ENCODE peak calls at places on chromosomes 11 and 22, in five cellular contexts. B, I, K, A and O are unnamed samples.

GRCh38 chr11:100686476-100686875 is 612 bp upstream of the ARHGAP42 start:
- DNase-seq in B (no peak), I (no peak), K (no peak), A (no peak), O (no peak)

GRCh38 chr11:32006799-32007388 is 84.0 kb upstream of the RCN1 start:
- DNase-seq in B (no peak), I (peak), K (no peak), A (peak), O (no peak)

GRCh38 chr22:32396746-32397145 is 15.3 kb downstream of the RTCB start:
- DNase-seq in B (no peak), I (peak), K (no peak), A (no peak), O (no peak)

GRCh38 chr11:73972620-73973449 is 9.8 kb downstream of the UCP2 start:
- DNase-seq in B (no peak), I (no peak), K (no peak), A (no peak), O (peak)

GRCh38 chr22:24093855-24094254 is 82.8 kb downstream of the CABIN1 start:
- DNase-seq in B (peak), I (no peak), K (no peak), A (no peak), O (peak)

GRCh38 chr11:35554491-35555237 is 29.2 kb upstream of the PAMR1 start:
- DNase-seq in B (no peak), I (peak), K (no peak), A (peak), O (no peak)

GRCh38 chr11:61728066-61728939 is 24.1 kb upstream of the MYRF start:
- DNase-seq in B (no peak), I (no peak), K (no peak), A (no peak), O (no peak)

GRCh38 chr11:40759341-40759740 is 700.1 kb downstream of the LRRC4C start:
- DNase-seq in B (no peak), I (no peak), K (no peak), A (no peak), O (no peak)

GRCh38 chr11:16280256-16280682 is 76.1 kb downstream of the SOX6 start:
- DNase-seq in B (no peak), I (no peak), K (peak), A (no peak), O (no peak)

GRCh38 chr11:8810331-8811301 is 100.4 kb upstream of the AKIP1 start:
- DNase-seq in B (peak), I (peak), K (peak), A (peak), O (peak)

GRCh38 chr22:38570841-38571364 is 920 bp upstream of the DMC1 start:
- DNase-seq in B (no peak), I (peak), K (peak), A (peak), O (peak)

GRCh38 chr11:41950470-41951143 is 491.2 kb upstream of the LRRC4C start:
- DNase-seq in B (no peak), I (no peak), K (no peak), A (no peak), O (no peak)

GRCh38 chr22:46220921-46221320 is 29.2 kb downstream of the CDPF1 start:
- DNase-seq in B (no peak), I (peak), K (no peak), A (peak), O (no peak)

GRCh38 chr11:9739108-9739507 is 75.2 kb downstream of the SWAP70 start:
- DNase-seq in B (no peak), I (no peak), K (no peak), A (no peak), O (no peak)

GRCh38 chr11:131064373-131064991 is 148.2 kb upstream of the SNX19 start:
- DNase-seq in B (peak), I (peak), K (peak), A (peak), O (no peak)

GRCh38 chr11:117097567-117098268 is 510 bp downstream of the SIK3 start:
- DNase-seq in B (peak), I (peak), K (peak), A (no peak), O (peak)

GRCh38 chr11:47907499-47907898 is 59.3 kb upstream of the NUP160 start:
- DNase-seq in B (no peak), I (peak), K (no peak), A (peak), O (no peak)

GRCh38 chr11:35593143-35593542 is 25.1 kb upstream of the FJX1 start:
- DNase-seq in B (no peak), I (peak), K (no peak), A (peak), O (no peak)

GRCh38 chr11:99773646-99774045 is 752.9 kb downstream of the CNTN5 start:
- DNase-seq in B (no peak), I (no peak), K (no peak), A (peak), O (no peak)

GRCh38 chr11:42239102-42239501 is 779.6 kb upstream of the LRRC4C start:
- DNase-seq in B (no peak), I (peak), K (no peak), A (no peak), O (no peak)

GRCh38 chr22:30422481-30423295 is 2.9 kb upstream of the MTFP1 start:
- DNase-seq in B (peak), I (peak), K (peak), A (peak), O (peak)

GRCh38 chr11:90532125-90532524 is 309.3 kb upstream of the CHORDC1 start:
- DNase-seq in B (no peak), I (no peak), K (no peak), A (no peak), O (no peak)

GRCh38 chr11:43074810-43075209 is 237.0 kb upstream of the API5 start:
- DNase-seq in B (no peak), I (no peak), K (no peak), A (no peak), O (no peak)

GRCh38 chr11:61800331-61801281 is 7.9 kb downstream of the FEN1 start:
- DNase-seq in B (no peak), I (no peak), K (no peak), A (peak), O (no peak)

GRCh38 chr11:122721964-122722266 is 66.4 kb downstream of the UBASH3B start:
- DNase-seq in B (no peak), I (peak), K (no peak), A (peak), O (no peak)

GRCh38 chr11:131668867-131669780 is 298.7 kb downstream of the NTM start:
- DNase-seq in B (no peak), I (peak), K (peak), A (peak), O (no peak)

GRCh38 chr11:84795698-84796097 is 831.4 kb downstream of the DLG2 start:
- DNase-seq in B (no peak), I (no peak), K (no peak), A (no peak), O (peak)

GRCh38 chr22:29693151-29693550 is 26.7 kb upstream of the CABP7 start:
- DNase-seq in B (no peak), I (no peak), K (no peak), A (no peak), O (no peak)

GRCh38 chr11:95671768-95672167 is 117.8 kb downstream of the FAM76B start:
- DNase-seq in B (no peak), I (peak), K (no peak), A (peak), O (no peak)

GRCh38 chr11:108135845-108136599 is 14.7 kb downstream of the ACAT1 start:
- DNase-seq in B (no peak), I (peak), K (no peak), A (peak), O (no peak)

GRCh38 chr11:43579171-43579918 is 101.2 kb upstream of the HSD17B12 start:
- DNase-seq in B (no peak), I (peak), K (no peak), A (peak), O (no peak)

GRCh38 chr22:46361861-46362220 is 26.3 kb downstream of the TRMU start:
- DNase-seq in B (no peak), I (no peak), K (no peak), A (no peak), O (peak)

GRCh38 chr22:19977296-19978243 is 36.0 kb upstream of the TXNRD2 start:
- DNase-seq in B (no peak), I (no peak), K (no peak), A (no peak), O (no peak)

GRCh38 chr11:104524276-104524675 is 360.3 kb upstream of the PDGFD start:
- DNase-seq in B (no peak), I (no peak), K (no peak), A (no peak), O (no peak)

GRCh38 chr22:19795617-19796008 is 35.0 kb downstream of the TBX1 start:
- DNase-seq in B (no peak), I (peak), K (no peak), A (peak), O (peak)

GRCh38 chr22:45688606-45689080 is 17.0 kb downstream of the ATXN10 start:
- DNase-seq in B (no peak), I (peak), K (no peak), A (peak), O (no peak)

GRCh38 chr22:20781272-20781990 is 7.5 kb downstream of the SERPIND1 start:
- DNase-seq in B (no peak), I (peak), K (no peak), A (peak), O (no peak)

GRCh38 chr11:12076840-12077534 is 33.4 kb upstream of the MICAL2 start:
- DNase-seq in B (no peak), I (peak), K (no peak), A (no peak), O (no peak)
- H3K27ac ChIP-seq in B (no peak), I (peak), K (peak), A (peak), O (peak)

GRCh38 chr11:128467610-128468041 is 119.7 kb downstream of the ETS1 start:
- DNase-seq in B (no peak), I (peak), K (no peak), A (peak), O (peak)

GRCh38 chr11:128465531-128465930 is 121.8 kb downstream of the ETS1 start:
- DNase-seq in B (no peak), I (no peak), K (no peak), A (no peak), O (no peak)

GRCh38 chr11:128464878-128465277 is 122.5 kb downstream of the ETS1 start:
- DNase-seq in B (no peak), I (no peak), K (no peak), A (no peak), O (no peak)

GRCh38 chr11:128467041-128467440 is 120.3 kb downstream of the ETS1 start:
- DNase-seq in B (no peak), I (no peak), K (no peak), A (no peak), O (no peak)

DNA sequence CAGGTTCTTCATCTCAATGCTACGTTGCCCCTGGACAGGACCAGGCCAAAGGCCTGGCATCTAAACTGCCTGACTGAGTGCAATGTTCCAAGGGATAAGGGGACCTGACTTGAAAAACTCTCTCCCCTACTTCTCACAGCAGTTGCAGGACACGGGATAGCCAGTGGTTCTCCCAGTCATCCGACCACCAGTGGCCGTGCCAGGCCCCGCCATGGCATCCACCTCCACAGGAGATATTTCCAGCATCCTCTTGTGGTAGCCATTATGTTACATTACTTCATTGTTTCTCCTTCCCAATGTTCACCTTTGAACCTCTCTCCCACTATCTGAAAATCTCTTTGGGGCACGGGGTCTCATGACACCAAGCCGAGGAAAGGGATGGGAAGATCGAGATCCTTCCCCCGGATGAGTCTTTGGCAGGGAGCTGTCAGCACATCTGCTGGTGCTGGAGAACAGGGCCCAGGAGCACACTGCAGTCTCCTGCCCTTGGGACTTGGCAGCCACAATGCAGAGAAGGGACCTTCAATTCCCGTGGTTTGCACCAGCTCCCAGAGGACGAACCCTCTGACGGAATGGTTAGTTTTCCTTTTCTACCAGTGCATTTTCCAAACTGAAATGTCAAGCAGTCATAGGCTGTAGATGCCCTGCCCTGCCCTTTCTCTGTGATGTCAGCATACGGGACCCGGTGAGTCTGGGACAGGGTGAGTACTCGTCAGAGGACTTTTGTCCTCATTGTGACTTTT is 121.2 kb downstream of the ETS1 start:
- DNase-seq in B (no peak), I (no peak), K (no peak), A (no peak), O (peak)
- H3K27ac ChIP-seq in B (no peak), I (peak), K (peak), A (no peak), O (no peak)

DNA sequence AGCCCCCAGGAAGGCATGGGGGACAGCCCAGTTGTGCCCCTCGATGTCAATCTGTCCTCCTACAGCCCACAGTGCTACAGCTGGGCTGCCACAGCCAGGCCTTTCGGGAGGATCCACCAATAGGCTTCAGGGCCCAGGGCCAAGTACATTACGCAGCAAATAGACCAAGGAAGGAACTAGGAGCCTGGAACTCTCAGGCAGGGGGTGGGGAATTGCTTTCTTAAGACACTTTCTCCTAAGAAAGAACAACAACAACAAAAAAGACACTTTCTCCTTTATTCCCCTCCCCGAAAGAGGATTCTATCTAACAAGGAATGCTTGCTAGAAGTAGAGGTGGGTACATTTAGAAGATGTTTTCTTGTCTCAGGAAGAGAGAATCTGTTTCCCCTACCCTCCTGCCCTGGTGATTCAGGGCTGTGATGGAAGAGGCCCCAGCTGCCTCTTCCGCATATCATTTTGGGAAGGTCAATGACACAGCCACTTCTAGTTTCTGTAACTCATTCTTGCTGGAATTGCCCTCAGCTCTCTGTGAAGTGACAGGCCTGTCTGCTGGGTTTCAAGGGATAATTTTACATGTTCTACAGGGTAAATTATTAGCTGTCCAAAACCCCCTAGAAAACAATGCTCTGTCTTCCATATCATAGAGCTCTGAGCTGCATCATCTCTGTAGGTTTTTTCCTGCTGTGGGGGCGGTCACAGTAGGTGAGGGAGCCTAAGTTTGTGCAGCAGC is 6.0 kb upstream of the MALAT1 start:
- DNase-seq in B (peak), I (peak), K (peak), A (peak), O (peak)
- H3K27ac ChIP-seq in B (peak), I (peak), K (peak), A (peak), O (peak)

GRCh38 chr11:1397146-1397861 is 7.6 kb downstream of the BRSK2 start:
- DNase-seq in B (no peak), I (no peak), K (no peak), A (no peak), O (peak)

GRCh38 chr11:1397862-1398505 is 8.2 kb downstream of the BRSK2 start:
- DNase-seq in B (no peak), I (no peak), K (no peak), A (no peak), O (no peak)

GRCh38 chr11:1399386-1400167 is 9.8 kb downstream of the BRSK2 start:
- DNase-seq in B (no peak), I (no peak), K (no peak), A (no peak), O (peak)

GRCh38 chr11:1400168-1401000 is 10.7 kb downstream of the BRSK2 start:
- DNase-seq in B (no peak), I (no peak), K (no peak), A (no peak), O (no peak)

DNA sequence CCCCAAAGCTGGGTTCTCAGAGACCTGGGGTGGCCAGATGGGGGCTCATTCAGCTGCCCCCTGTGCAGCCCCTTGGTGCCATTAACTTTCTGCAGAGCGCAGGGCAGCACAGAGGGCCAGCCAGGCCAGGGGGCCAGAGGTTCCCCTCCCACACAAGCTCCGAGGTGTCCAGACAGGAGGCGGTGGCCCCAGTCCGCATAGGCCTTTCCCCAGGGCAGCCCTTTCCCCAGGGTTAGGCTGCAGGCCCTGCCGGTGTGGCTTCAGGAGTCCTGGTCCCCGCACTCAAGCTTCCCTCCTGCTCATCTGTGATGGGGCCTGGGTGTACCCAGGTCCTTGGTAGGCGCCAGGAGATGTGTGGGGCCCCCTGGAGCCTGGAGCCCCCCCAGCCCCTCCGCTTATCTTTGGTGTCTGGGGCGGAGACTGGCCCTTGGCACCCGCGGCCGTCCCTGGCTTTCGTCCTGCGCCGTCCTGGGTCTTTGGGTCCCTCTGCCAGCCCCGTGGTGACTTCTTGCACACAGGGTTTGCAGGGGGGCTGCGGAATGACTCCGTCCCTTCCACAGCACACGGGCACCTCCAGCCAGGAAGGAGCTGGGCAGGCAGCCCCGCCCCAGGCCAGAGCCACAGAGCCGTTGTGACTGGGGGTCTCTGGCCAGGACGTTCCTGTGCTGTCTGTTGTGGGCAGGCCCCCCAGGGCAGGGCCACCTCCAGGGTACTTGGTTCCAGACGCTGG is 8.9 kb downstream of the BRSK2 start:
- DNase-seq in B (no peak), I (no peak), K (no peak), A (no peak), O (no peak)
- H3K27ac ChIP-seq in B (no peak), I (no peak), K (no peak), A (no peak), O (no peak)

GRCh38 chr22:35299717-35300497 is at the start of gene TOM1:
- DNase-seq in B (peak), I (peak), K (peak), A (peak), O (peak)

GRCh38 chr22:35301370-35301874 is 1.7 kb downstream of the TOM1 start:
- DNase-seq in B (no peak), I (peak), K (no peak), A (peak), O (peak)

GRCh38 chr22:35306350-35306967 is 6.8 kb downstream of the TOM1 start:
- DNase-seq in B (no peak), I (peak), K (no peak), A (no peak), O (no peak)

GRCh38 chr22:35305525-35306070 is 5.9 kb downstream of the TOM1 start:
- DNase-seq in B (no peak), I (no peak), K (no peak), A (no peak), O (no peak)

GRCh38 chr22:35303029-35303624 is 3.4 kb downstream of the TOM1 start:
- DNase-seq in B (no peak), I (peak), K (no peak), A (no peak), O (no peak)
- H3K27ac ChIP-seq in B (no peak), I (peak), K (no peak), A (no peak), O (no peak)

GRCh38 chr11:71081704-71082230 is 170.6 kb downstream of the SHANK2 start:
- DNase-seq in B (no peak), I (no peak), K (no peak), A (no peak), O (no peak)

GRCh38 chr11:71078482-71078881 is 173.9 kb downstream of the SHANK2 start:
- DNase-seq in B (no peak), I (peak), K (peak), A (no peak), O (no peak)

GRCh38 chr11:71082454-71082853 is 169.9 kb downstream of the SHANK2 start:
- DNase-seq in B (no peak), I (no peak), K (no peak), A (no peak), O (no peak)

GRCh38 chr11:71080239-71081097 is 171.9 kb downstream of the SHANK2 start:
- DNase-seq in B (no peak), I (peak), K (peak), A (peak), O (no peak)

DNA sequence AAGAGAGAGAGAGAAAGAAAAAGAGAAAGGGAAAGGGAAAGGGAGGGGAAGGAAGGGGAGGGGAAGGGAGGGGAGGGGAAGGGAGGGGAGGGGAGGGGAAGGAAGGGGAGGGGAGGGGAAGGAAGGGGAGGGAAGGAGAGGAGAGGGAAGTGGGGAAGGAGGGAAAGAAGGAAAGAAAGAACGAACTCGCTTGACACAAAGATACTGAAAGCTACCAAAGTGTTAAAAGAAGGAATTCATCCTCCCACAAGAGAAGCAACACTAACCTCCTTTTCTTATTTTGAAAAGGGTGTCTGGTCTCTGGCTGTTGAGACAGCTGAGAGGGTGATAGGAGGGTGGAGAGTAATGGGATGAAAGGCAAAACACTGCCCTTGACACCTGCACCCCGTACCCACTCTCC is 172.6 kb downstream of the SHANK2 start:
- DNase-seq in B (no peak), I (no peak), K (no peak), A (no peak), O (no peak)
- H3K27ac ChIP-seq in B (no peak), I (no peak), K (no peak), A (no peak), O (no peak)

GRCh38 chr11:119664063-119664572 is 64.9 kb downstream of the NECTIN1 start:
- DNase-seq in B (no peak), I (no peak), K (peak), A (peak), O (no peak)
- H3K27ac ChIP-seq in B (no peak), I (no peak), K (no peak), A (no peak), O (no peak)